ENCODE peak calls at places on chromosome 22, in eight cellular contexts. One of them, this sample, is unnamed.

GRCh38 chr22:37016134-37016910 is 2.9 kb downstream of the TST start:
- DNase-seq in activated CD8-positive, alpha-beta memory T cell treated with anti-CD3 and anti-CD28 coated beads for 4 hours: no peak
- DNase-seq in T1000: no peak
- DNase-seq in endothelial cell: no peak
- DNase-seq in head of caudate nucleus: peak; percentile 70
- DNase-seq in GOT3: no peak
- DNase-seq in neuronal stem cell: no peak
- DNase-seq in GM03348: no peak
- DNase-seq in this sample: no peak

GRCh38 chr22:47219789-47220188 is 457.3 kb downstream of the TBC1D22A start:
- DNase-seq in T1000: no peak
- DNase-seq in GOT3: no peak
- DNase-seq in endothelial cell: no peak
- DNase-seq in neuronal stem cell: no peak
- DNase-seq in head of caudate nucleus: no peak
- DNase-seq in activated CD8-positive, alpha-beta memory T cell treated with anti-CD3 and anti-CD28 coated beads for 4 hours: no peak
- DNase-seq in GM03348: no peak
- DNase-seq in this sample: no peak

GRCh38 chr22:42412744-42413220 is 19.4 kb downstream of the NFAM1 start:
- DNase-seq in head of caudate nucleus: no peak
- DNase-seq in T1000: no peak
- DNase-seq in GOT3: no peak
- DNase-seq in neuronal stem cell: no peak
- DNase-seq in endothelial cell: no peak
- DNase-seq in GM03348: no peak
- DNase-seq in activated CD8-positive, alpha-beta memory T cell treated with anti-CD3 and anti-CD28 coated beads for 4 hours: no peak
- DNase-seq in this sample: no peak

GRCh38 chr22:33883961-33884808 is 36.1 kb downstream of the LARGE1 start:
- DNase-seq in endothelial cell: no peak
- DNase-seq in T1000: no peak
- DNase-seq in activated CD8-positive, alpha-beta memory T cell treated with anti-CD3 and anti-CD28 coated beads for 4 hours: no peak
- DNase-seq in GM03348: no peak
- DNase-seq in head of caudate nucleus: no peak
- DNase-seq in GOT3: no peak
- DNase-seq in neuronal stem cell: no peak
- DNase-seq in this sample: no peak

GRCh38 chr22:35835267-35835997 is 117.8 kb downstream of the APOL5 start:
- DNase-seq in GM03348: peak; percentile 21
- DNase-seq in head of caudate nucleus: no peak
- DNase-seq in T1000: no peak
- DNase-seq in GOT3: no peak
- DNase-seq in endothelial cell: no peak
- DNase-seq in neuronal stem cell: no peak
- DNase-seq in activated CD8-positive, alpha-beta memory T cell treated with anti-CD3 and anti-CD28 coated beads for 4 hours: no peak
- DNase-seq in this sample: no peak

GRCh38 chr22:20298803-20299735 is 20.8 kb downstream of the DGCR6L start:
- DNase-seq in T1000: peak; percentile 72
- DNase-seq in GM03348: peak; percentile 90
- DNase-seq in activated CD8-positive, alpha-beta memory T cell treated with anti-CD3 and anti-CD28 coated beads for 4 hours: peak; percentile 86
- DNase-seq in GOT3: peak; percentile 14
- DNase-seq in endothelial cell: peak; percentile 81
- DNase-seq in head of caudate nucleus: peak; percentile 94
- DNase-seq in neuronal stem cell: peak; percentile 92
- DNase-seq in this sample: peak; percentile 89

GRCh38 chr22:39362271-39362670 is 12.5 kb downstream of the SYNGR1 start:
- DNase-seq in GM03348: no peak
- DNase-seq in T1000: no peak
- DNase-seq in head of caudate nucleus: no peak
- DNase-seq in neuronal stem cell: no peak
- DNase-seq in endothelial cell: no peak
- DNase-seq in activated CD8-positive, alpha-beta memory T cell treated with anti-CD3 and anti-CD28 coated beads for 4 hours: no peak
- DNase-seq in GOT3: no peak
- DNase-seq in this sample: no peak

GRCh38 chr22:49907807-49908206 is 10.4 kb downstream of the ALG12 start:
- DNase-seq in neuronal stem cell: no peak
- DNase-seq in head of caudate nucleus: no peak
- DNase-seq in GOT3: no peak
- DNase-seq in GM03348: no peak
- DNase-seq in T1000: no peak
- DNase-seq in activated CD8-positive, alpha-beta memory T cell treated with anti-CD3 and anti-CD28 coated beads for 4 hours: no peak
- DNase-seq in endothelial cell: no peak
- DNase-seq in this sample: no peak

GRCh38 chr22:44885806-44886360 is 123.9 kb downstream of the PHF21B start:
- DNase-seq in GM03348: no peak
- DNase-seq in T1000: no peak
- DNase-seq in activated CD8-positive, alpha-beta memory T cell treated with anti-CD3 and anti-CD28 coated beads for 4 hours: no peak
- DNase-seq in neuronal stem cell: no peak
- DNase-seq in head of caudate nucleus: no peak
- DNase-seq in GOT3: no peak
- DNase-seq in endothelial cell: no peak
- DNase-seq in this sample: no peak

GRCh38 chr22:34150023-34150422 is 229.7 kb upstream of the LARGE1 start:
- DNase-seq in T1000: no peak
- DNase-seq in endothelial cell: no peak
- DNase-seq in head of caudate nucleus: no peak
- DNase-seq in activated CD8-positive, alpha-beta memory T cell treated with anti-CD3 and anti-CD28 coated beads for 4 hours: no peak
- DNase-seq in GOT3: no peak
- DNase-seq in neuronal stem cell: no peak
- DNase-seq in GM03348: no peak
- DNase-seq in this sample: no peak

GRCh38 chr22:38724176-38724575 is 18.4 kb downstream of the GTPBP1 start:
- DNase-seq in activated CD8-positive, alpha-beta memory T cell treated with anti-CD3 and anti-CD28 coated beads for 4 hours: no peak
- DNase-seq in neuronal stem cell: no peak
- DNase-seq in head of caudate nucleus: peak; percentile 79
- DNase-seq in GM03348: no peak
- DNase-seq in T1000: no peak
- DNase-seq in GOT3: no peak
- DNase-seq in endothelial cell: no peak
- DNase-seq in this sample: peak; percentile 5

GRCh38 chr22:28252539-28252938 is 333.5 kb upstream of the PITPNB start:
- DNase-seq in GOT3: no peak
- DNase-seq in GM03348: no peak
- DNase-seq in neuronal stem cell: no peak
- DNase-seq in activated CD8-positive, alpha-beta memory T cell treated with anti-CD3 and anti-CD28 coated beads for 4 hours: no peak
- DNase-seq in T1000: no peak
- DNase-seq in endothelial cell: no peak
- DNase-seq in head of caudate nucleus: no peak
- DNase-seq in this sample: no peak

GRCh38 chr22:38799265-38800002 is 5.5 kb upstream of the DNAL4 start:
- DNase-seq in endothelial cell: no peak
- DNase-seq in GOT3: no peak
- DNase-seq in head of caudate nucleus: no peak
- DNase-seq in activated CD8-positive, alpha-beta memory T cell treated with anti-CD3 and anti-CD28 coated beads for 4 hours: no peak
- DNase-seq in T1000: peak; percentile 35
- DNase-seq in neuronal stem cell: no peak
- DNase-seq in GM03348: peak; percentile 52
- DNase-seq in this sample: no peak

GRCh38 chr22:32030508-32031247 is 12.4 kb upstream of the SLC5A1 start:
- DNase-seq in endothelial cell: no peak
- DNase-seq in T1000: no peak
- DNase-seq in GM03348: no peak
- DNase-seq in activated CD8-positive, alpha-beta memory T cell treated with anti-CD3 and anti-CD28 coated beads for 4 hours: no peak
- DNase-seq in neuronal stem cell: no peak
- DNase-seq in head of caudate nucleus: no peak
- DNase-seq in GOT3: no peak
- DNase-seq in this sample: no peak

GRCh38 chr22:20243545-20244249 is 24.4 kb downstream of the RTN4R start:
- DNase-seq in T1000: no peak
- DNase-seq in head of caudate nucleus: peak; percentile 96
- DNase-seq in GM03348: peak; percentile 93
- DNase-seq in activated CD8-positive, alpha-beta memory T cell treated with anti-CD3 and anti-CD28 coated beads for 4 hours: no peak
- DNase-seq in endothelial cell: peak; percentile 23
- DNase-seq in neuronal stem cell: no peak
- DNase-seq in GOT3: no peak
- DNase-seq in this sample: no peak

GRCh38 chr22:40694409-40694808 is 15.1 kb downstream of the MCHR1 start:
- DNase-seq in T1000: no peak
- DNase-seq in GOT3: no peak
- DNase-seq in activated CD8-positive, alpha-beta memory T cell treated with anti-CD3 and anti-CD28 coated beads for 4 hours: no peak
- DNase-seq in endothelial cell: no peak
- DNase-seq in GM03348: no peak
- DNase-seq in neuronal stem cell: no peak
- DNase-seq in head of caudate nucleus: no peak
- DNase-seq in this sample: no peak

GRCh38 chr22:46791201-46791731 is 28.8 kb downstream of the TBC1D22A start:
- DNase-seq in endothelial cell: no peak
- DNase-seq in neuronal stem cell: no peak
- DNase-seq in head of caudate nucleus: peak; percentile 91
- DNase-seq in T1000: no peak
- DNase-seq in activated CD8-positive, alpha-beta memory T cell treated with anti-CD3 and anti-CD28 coated beads for 4 hours: peak; percentile 66
- DNase-seq in GM03348: peak; percentile 60
- DNase-seq in GOT3: no peak
- DNase-seq in this sample: no peak

GRCh38 chr22:19291580-19292261 is at the start of gene CLTCL1:
- DNase-seq in T1000: peak; percentile 71
- DNase-seq in GM03348: peak; percentile 100
- DNase-seq in head of caudate nucleus: peak; percentile 91
- DNase-seq in activated CD8-positive, alpha-beta memory T cell treated with anti-CD3 and anti-CD28 coated beads for 4 hours: peak; percentile 49
- DNase-seq in GOT3: no peak
- DNase-seq in neuronal stem cell: peak; percentile 80
- DNase-seq in endothelial cell: peak; percentile 91
- DNase-seq in this sample: peak; percentile 75

GRCh38 chr22:20262582-20263147 is 5.5 kb downstream of the RTN4R start:
- DNase-seq in GM03348: no peak
- DNase-seq in head of caudate nucleus: no peak
- DNase-seq in T1000: no peak
- DNase-seq in activated CD8-positive, alpha-beta memory T cell treated with anti-CD3 and anti-CD28 coated beads for 4 hours: no peak
- DNase-seq in endothelial cell: no peak
- DNase-seq in neuronal stem cell: no peak
- DNase-seq in GOT3: no peak
- DNase-seq in this sample: no peak

GRCh38 chr22:21754523-21755128 is 19.0 kb upstream of the YPEL1 start:
- DNase-seq in T1000: no peak
- DNase-seq in GM03348: peak; percentile 41
- DNase-seq in neuronal stem cell: no peak
- DNase-seq in head of caudate nucleus: peak; percentile 87
- DNase-seq in endothelial cell: no peak
- DNase-seq in GOT3: no peak
- DNase-seq in activated CD8-positive, alpha-beta memory T cell treated with anti-CD3 and anti-CD28 coated beads for 4 hours: no peak
- DNase-seq in this sample: peak; percentile 28

GRCh38 chr22:46010177-46010867 is 33.4 kb upstream of the WNT7B start:
- DNase-seq in neuronal stem cell: no peak
- DNase-seq in T1000: no peak
- DNase-seq in endothelial cell: no peak
- DNase-seq in head of caudate nucleus: peak; percentile 78
- DNase-seq in GM03348: no peak
- DNase-seq in activated CD8-positive, alpha-beta memory T cell treated with anti-CD3 and anti-CD28 coated beads for 4 hours: no peak
- DNase-seq in GOT3: no peak
- DNase-seq in this sample: no peak

GRCh38 chr22:39148024-39148726 is 4.3 kb downstream of the CBX7 start:
- DNase-seq in T1000: no peak
- DNase-seq in neuronal stem cell: no peak
- DNase-seq in endothelial cell: no peak
- DNase-seq in GM03348: no peak
- DNase-seq in head of caudate nucleus: no peak
- DNase-seq in GOT3: no peak
- DNase-seq in activated CD8-positive, alpha-beta memory T cell treated with anti-CD3 and anti-CD28 coated beads for 4 hours: no peak
- DNase-seq in this sample: no peak

GRCh38 chr22:20957118-20957690 is 9.9 kb upstream of the AIFM3 start:
- DNase-seq in GM03348: peak; percentile 62
- DNase-seq in head of caudate nucleus: no peak
- DNase-seq in endothelial cell: no peak
- DNase-seq in T1000: no peak
- DNase-seq in activated CD8-positive, alpha-beta memory T cell treated with anti-CD3 and anti-CD28 coated beads for 4 hours: no peak
- DNase-seq in GOT3: no peak
- DNase-seq in neuronal stem cell: no peak
- DNase-seq in this sample: no peak

GRCh38 chr22:50302564-50302963 is 4.9 kb downstream of the PLXNB2 start:
- DNase-seq in GOT3: no peak
- DNase-seq in GM03348: no peak
- DNase-seq in neuronal stem cell: no peak
- DNase-seq in T1000: no peak
- DNase-seq in endothelial cell: no peak
- DNase-seq in head of caudate nucleus: no peak
- DNase-seq in activated CD8-positive, alpha-beta memory T cell treated with anti-CD3 and anti-CD28 coated beads for 4 hours: no peak
- DNase-seq in this sample: no peak

GRCh38 chr22:46969491-46969890 is 207.0 kb downstream of the TBC1D22A start:
- DNase-seq in T1000: no peak
- DNase-seq in GOT3: no peak
- DNase-seq in GM03348: no peak
- DNase-seq in activated CD8-positive, alpha-beta memory T cell treated with anti-CD3 and anti-CD28 coated beads for 4 hours: no peak
- DNase-seq in head of caudate nucleus: no peak
- DNase-seq in neuronal stem cell: no peak
- DNase-seq in endothelial cell: no peak
- DNase-seq in this sample: peak; percentile 34

GRCh38 chr22:24118689-24119384 is 62.5 kb upstream of the SUSD2 start:
- DNase-seq in GM03348: no peak
- DNase-seq in T1000: no peak
- DNase-seq in GOT3: no peak
- DNase-seq in head of caudate nucleus: peak; percentile 68
- DNase-seq in activated CD8-positive, alpha-beta memory T cell treated with anti-CD3 and anti-CD28 coated beads for 4 hours: no peak
- DNase-seq in neuronal stem cell: no peak
- DNase-seq in endothelial cell: no peak
- DNase-seq in this sample: no peak

GRCh38 chr22:40040927-40041326 is 46.2 kb downstream of the FAM83F start:
- DNase-seq in neuronal stem cell: no peak
- DNase-seq in activated CD8-positive, alpha-beta memory T cell treated with anti-CD3 and anti-CD28 coated beads for 4 hours: no peak
- DNase-seq in T1000: peak; percentile 6
- DNase-seq in head of caudate nucleus: no peak
- DNase-seq in GOT3: no peak
- DNase-seq in endothelial cell: no peak
- DNase-seq in GM03348: no peak
- DNase-seq in this sample: no peak

GRCh38 chr22:38317237-38317994 is at the start of gene CSNK1E:
- DNase-seq in T1000: peak; percentile 8
- DNase-seq in neuronal stem cell: peak; percentile 69
- DNase-seq in activated CD8-positive, alpha-beta memory T cell treated with anti-CD3 and anti-CD28 coated beads for 4 hours: peak; percentile 47
- DNase-seq in head of caudate nucleus: peak; percentile 94
- DNase-seq in endothelial cell: peak; percentile 67
- DNase-seq in GOT3: peak; percentile 22
- DNase-seq in GM03348: peak; percentile 94
- DNase-seq in this sample: peak; percentile 72

GRCh38 chr22:25353516-25354445 is 134.3 kb downstream of the CRYBB2 start:
- DNase-seq in T1000: no peak
- DNase-seq in neuronal stem cell: no peak
- DNase-seq in GOT3: no peak
- DNase-seq in endothelial cell: no peak
- DNase-seq in activated CD8-positive, alpha-beta memory T cell treated with anti-CD3 and anti-CD28 coated beads for 4 hours: no peak
- DNase-seq in head of caudate nucleus: no peak
- DNase-seq in GM03348: no peak
- DNase-seq in this sample: no peak

GRCh38 chr22:37176464-37177061 is 11.5 kb downstream of the C1QTNF6 start:
- DNase-seq in GOT3: no peak
- DNase-seq in T1000: no peak
- DNase-seq in GM03348: peak; percentile 91
- DNase-seq in activated CD8-positive, alpha-beta memory T cell treated with anti-CD3 and anti-CD28 coated beads for 4 hours: no peak
- DNase-seq in head of caudate nucleus: peak; percentile 46
- DNase-seq in neuronal stem cell: no peak
- DNase-seq in endothelial cell: no peak
- DNase-seq in this sample: no peak

GRCh38 chr22:31329029-31329428 is 17.1 kb downstream of the PATZ1 start:
- DNase-seq in head of caudate nucleus: no peak
- DNase-seq in GOT3: no peak
- DNase-seq in endothelial cell: no peak
- DNase-seq in neuronal stem cell: no peak
- DNase-seq in T1000: no peak
- DNase-seq in GM03348: no peak
- DNase-seq in activated CD8-positive, alpha-beta memory T cell treated with anti-CD3 and anti-CD28 coated beads for 4 hours: no peak
- DNase-seq in this sample: no peak

GRCh38 chr22:44787832-44788231 is 35.5 kb downstream of the ARHGAP8 start:
- DNase-seq in head of caudate nucleus: peak; percentile 40
- DNase-seq in GM03348: no peak
- DNase-seq in endothelial cell: no peak
- DNase-seq in T1000: no peak
- DNase-seq in GOT3: no peak
- DNase-seq in activated CD8-positive, alpha-beta memory T cell treated with anti-CD3 and anti-CD28 coated beads for 4 hours: no peak
- DNase-seq in neuronal stem cell: no peak
- DNase-seq in this sample: no peak

GRCh38 chr22:40410272-40410671 is 39.9 kb downstream of the SGSM3 start:
- DNase-seq in GM03348: no peak
- DNase-seq in GOT3: no peak
- DNase-seq in neuronal stem cell: no peak
- DNase-seq in activated CD8-positive, alpha-beta memory T cell treated with anti-CD3 and anti-CD28 coated beads for 4 hours: no peak
- DNase-seq in endothelial cell: no peak
- DNase-seq in T1000: peak; percentile 51
- DNase-seq in head of caudate nucleus: no peak
- DNase-seq in this sample: peak; percentile 14

GRCh38 chr22:19549428-19549827 is 25.2 kb upstream of the CLDN5 start:
- DNase-seq in neuronal stem cell: no peak
- DNase-seq in activated CD8-positive, alpha-beta memory T cell treated with anti-CD3 and anti-CD28 coated beads for 4 hours: no peak
- DNase-seq in T1000: no peak
- DNase-seq in head of caudate nucleus: no peak
- DNase-seq in GOT3: no peak
- DNase-seq in endothelial cell: no peak
- DNase-seq in GM03348: no peak
- DNase-seq in this sample: no peak